ENCODE peak calls at places on chromosomes 4 and X, in ten cellular contexts. Q is brain microvascular endothelial cell, B is SK-N-SH, N is astrocyte, J is cardiac muscle cell, U is neural progenitor cell, A is adipocyte, C is psoas muscle, W is transverse colon, Z is WERI-Rb-1. O is an unnamed sample.

GRCh38 chr4:14641871-14642270 is 360.4 kb upstream of the CPEB2 start:
- DNase-seq in Q (no peak), B (no peak), N (no peak), J (no peak), U (no peak), A (no peak), C (no peak), W (no peak), Z (no peak), O (no peak)

GRCh38 chrX:113400193-113400704 is 559.6 kb upstream of the AMOT start:
- DNase-seq in Q (no peak), B (no peak), N (peak; percentile 43), J (peak; percentile 35), U (peak; percentile 25), A (peak; percentile 12), C (no peak), W (no peak), Z (no peak), O (peak; percentile 51)

GRCh38 chr4:54282837-54283236 is 53.7 kb downstream of the PDGFRA start:
- DNase-seq in Q (no peak), B (no peak), N (no peak), J (no peak), U (no peak), A (no peak), C (no peak), W (no peak), Z (no peak), O (no peak)

GRCh38 chrX:136063340-136064079 is 78.3 kb downstream of the SLC9A6 start:
- DNase-seq in Q (peak; percentile 58), B (no peak), N (no peak), J (peak; percentile 76), U (no peak), A (no peak), C (no peak), W (no peak), Z (no peak), O (no peak)

GRCh38 chr4:174437756-174438155 is 84.5 kb downstream of the HPGD start:
- DNase-seq in Q (peak; percentile 66), B (no peak), N (no peak), J (no peak), U (no peak), A (peak; percentile 41), C (no peak), W (no peak), Z (no peak), O (no peak)

GRCh38 chr4:56184214-56184613 is 203.1 kb downstream of the AASDH start:
- DNase-seq in Q (no peak), B (no peak), N (no peak), J (no peak), U (no peak), A (no peak), C (no peak), W (no peak), Z (no peak), O (no peak)

GRCh38 chr4:67234296-67234695 is 311.0 kb downstream of the CENPC start:
- DNase-seq in Q (no peak), B (no peak), N (peak; percentile 56), J (no peak), U (peak; percentile 3), A (peak; percentile 40), C (no peak), W (no peak), Z (no peak), O (no peak)

GRCh38 chr4:952881-953573 is 20.3 kb downstream of the DGKQ start:
- DNase-seq in Q (no peak), B (peak; percentile 17), N (no peak), J (no peak), U (no peak), A (no peak), C (no peak), W (no peak), Z (no peak), O (peak; percentile 47)

GRCh38 chr4:185128272-185129119 is 14.6 kb upstream of the SLC25A4 start:
- DNase-seq in Q (no peak), B (peak; percentile 83), N (peak; percentile 6), J (peak; percentile 47), U (peak; percentile 69), A (peak; percentile 58), C (peak; percentile 26), W (peak; percentile 22), Z (no peak), O (peak; percentile 91)

GRCh38 chr4:106746451-106746850 is 289.7 kb downstream of the DKK2 start:
- DNase-seq in Q (peak; percentile 6), B (no peak), N (peak; percentile 7), J (peak; percentile 15), U (no peak), A (peak; percentile 50), C (no peak), W (no peak), Z (no peak), O (no peak)

GRCh38 chrX:107729558-107730297 is 45.9 kb downstream of the TSC22D3 start:
- DNase-seq in Q (no peak), B (no peak), N (no peak), J (peak; percentile 54), U (no peak), A (no peak), C (peak; percentile 65), W (no peak), Z (no peak), O (peak; percentile 75)

GRCh38 chr4:23934915-23935314 is 45.1 kb upstream of the PPARGC1A start:
- DNase-seq in Q (peak; percentile 83), B (no peak), N (peak; percentile 91), J (peak; percentile 98), U (no peak), A (peak; percentile 80), C (peak; percentile 72), W (peak; percentile 35), Z (no peak), O (no peak)
- H3K4me3 ChIP-seq in Q (no peak overlapping the region), B (no peak overlapping the region), N (no peak overlapping the region), J (no peak overlapping the region), U (no peak overlapping the region), A (peak overlapping the region; percentile 36), C (no peak overlapping the region), W (no peak overlapping the region), Z (no peak overlapping the region), O (no peak overlapping the region)

DNA sequence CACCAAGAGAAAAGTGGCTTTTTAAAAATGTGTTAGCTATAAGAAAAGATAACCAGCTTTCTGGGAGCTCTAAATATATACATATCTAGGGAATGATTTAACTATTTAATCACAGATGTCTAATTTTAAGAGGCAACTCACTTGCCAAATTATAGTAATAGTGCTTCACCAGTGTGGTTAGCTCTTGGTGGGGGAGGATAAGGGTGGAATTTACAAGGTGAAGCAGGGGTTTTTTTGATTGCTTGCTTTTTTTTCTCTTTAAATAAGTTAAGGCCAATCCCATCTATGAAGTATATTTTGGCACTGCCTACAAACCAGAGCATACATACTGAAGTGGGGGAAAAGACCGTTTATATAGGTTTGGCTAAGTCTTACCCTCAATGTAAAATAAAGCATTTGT is 547.8 kb upstream of the DIPK2B start:
- DNase-seq in Q (no peak), B (no peak), N (peak; percentile 46), J (no peak), U (no peak), A (no peak), C (no peak), W (no peak), Z (no peak), O (no peak)
- H3K36me3 ChIP-seq in Q (peaks cover 26% of the 10 kb centered on the region), B (peaks cover 96% of the 10 kb centered on the region), N (peaks cover 52% of the 10 kb centered on the region), J (no peaks in the 10 kb centered on the region), U (no peaks in the 10 kb centered on the region), A (peaks cover 56% of the 10 kb centered on the region), C (no peaks in the 10 kb centered on the region), W (no peaks in the 10 kb centered on the region), Z (no peaks in the 10 kb centered on the region), O (peaks cover 12% of the 10 kb centered on the region)

GRCh38 chrX:13923289-13923688 is 106.4 kb upstream of the GPM6B start:
- DNase-seq in Q (no peak), B (no peak), N (no peak), J (no peak), U (no peak), A (no peak), C (no peak), W (no peak), Z (no peak), O (no peak)
- H3K27me3 ChIP-seq in Q (no peaks in the 10 kb centered on the region), B (no peaks in the 10 kb centered on the region), N (no peaks in the 10 kb centered on the region), J (no peaks in the 10 kb centered on the region), U (no peaks in the 10 kb centered on the region), A (peaks cover 35% of the 10 kb centered on the region), C (no peaks in the 10 kb centered on the region), W (no peaks in the 10 kb centered on the region), Z (peaks cover 16% of the 10 kb centered on the region), O (no peaks in the 10 kb centered on the region)

DNA sequence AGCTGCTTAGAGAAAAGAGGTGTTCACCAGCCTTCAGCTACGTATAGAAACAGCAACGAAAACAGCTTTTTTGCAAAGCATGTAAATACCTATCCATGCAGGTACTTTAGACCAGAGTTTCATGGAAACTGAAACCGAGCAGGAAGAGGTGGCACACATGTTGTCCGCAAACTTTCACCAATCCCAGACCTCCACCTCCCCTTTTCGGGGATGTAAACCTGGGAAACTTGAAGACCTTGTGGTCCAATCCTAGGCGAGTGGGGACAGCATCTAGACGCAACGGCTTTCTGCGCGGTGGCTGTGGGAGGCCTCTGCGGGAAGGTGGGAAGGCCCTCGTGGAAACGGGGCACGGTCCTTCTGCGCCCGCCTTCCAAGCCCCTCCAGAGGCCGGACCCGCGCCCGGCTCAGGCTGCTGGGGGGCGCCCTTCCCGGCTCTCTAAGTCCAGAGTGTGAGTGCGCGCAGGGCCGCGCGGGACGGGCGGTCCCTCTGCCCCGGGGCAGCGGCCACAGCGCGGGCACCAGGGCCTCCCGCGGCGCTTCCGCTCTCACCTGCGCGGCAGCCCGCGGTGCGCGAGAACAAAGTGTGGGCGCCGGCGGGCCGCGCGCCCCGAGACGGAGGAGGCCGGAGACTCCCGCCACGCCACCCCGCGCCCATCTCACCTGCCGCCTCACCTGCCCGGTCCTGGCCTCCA is 831 bp upstream of the SHROOM2 start:
- DNase-seq in Q (no peak), B (peak; percentile 36), N (no peak), J (no peak), U (peak; percentile 44), A (no peak), C (no peak), W (no peak), Z (no peak), O (peak; percentile 81)
- H3K4me3 ChIP-seq in Q (no peak overlapping the region), B (peak overlapping the region; percentile 37), N (peak overlapping the region; percentile 5), J (peak overlapping the region; percentile 89), U (peak overlapping the region; percentile 80), A (no peak overlapping the region), C (peak overlapping the region; percentile 60), W (peak overlapping the region; percentile 59), Z (peak overlapping the region; percentile 48), O (peak overlapping the region; percentile 66)